ENCODE peak calls at places on chromosomes 3 and 15, in five cellular contexts. One of them, this sample, is unnamed.

GRCh38 chr15:92205255-92205739 is 188.4 kb upstream of the ST8SIA2 start:
- DNase-seq in Panc1: no peak
- DNase-seq in HL-60: no peak
- DNase-seq in spleen: no peak
- DNase-seq in prostate gland: no peak
- DNase-seq in this sample: peak; percentile 14

GRCh38 chr3:149401215-149401925 is 23.9 kb upstream of the TM4SF1 start:
- DNase-seq in spleen: no peak
- DNase-seq in Panc1: no peak
- DNase-seq in prostate gland: peak; percentile 41
- DNase-seq in HL-60: no peak
- DNase-seq in this sample: no peak

GRCh38 chr3:144429719-144430121 is 458.1 kb downstream of the DIPK2A start:
- DNase-seq in Panc1: no peak
- DNase-seq in spleen: no peak
- DNase-seq in HL-60: no peak
- DNase-seq in prostate gland: no peak
- DNase-seq in this sample: no peak

GRCh38 chr3:57127849-57128566 is 37.1 kb downstream of the IL17RD start:
- DNase-seq in spleen: no peak
- DNase-seq in Panc1: no peak
- DNase-seq in HL-60: no peak
- DNase-seq in prostate gland: no peak
- DNase-seq in this sample: no peak

GRCh38 chr3:180630360-180630759 is 28.4 kb downstream of the TTC14 start:
- DNase-seq in prostate gland: no peak
- DNase-seq in spleen: no peak
- DNase-seq in HL-60: no peak
- DNase-seq in Panc1: no peak
- DNase-seq in this sample: no peak

GRCh38 chr3:27589795-27590194 is 105.6 kb upstream of the SLC4A7 start:
- DNase-seq in prostate gland: no peak
- DNase-seq in Panc1: no peak
- DNase-seq in HL-60: no peak
- DNase-seq in spleen: no peak
- DNase-seq in this sample: no peak

GRCh38 chr15:30925686-30926085 is 22.0 kb downstream of the FAN1 start:
- DNase-seq in prostate gland: no peak
- DNase-seq in HL-60: no peak
- DNase-seq in spleen: no peak
- DNase-seq in Panc1: no peak
- DNase-seq in this sample: no peak

GRCh38 chr15:22265961-22266360 is 185.6 kb downstream of the OR4M2 start:
- DNase-seq in spleen: no peak
- DNase-seq in prostate gland: no peak
- DNase-seq in HL-60: no peak
- DNase-seq in Panc1: no peak
- DNase-seq in this sample: no peak

GRCh38 chr15:60390931-60391501 is 6.8 kb downstream of the ANXA2 start:
- DNase-seq in spleen: no peak
- DNase-seq in prostate gland: no peak
- DNase-seq in HL-60: no peak
- DNase-seq in Panc1: no peak
- DNase-seq in this sample: peak; percentile 70

GRCh38 chr3:66609660-66610547 is 109.1 kb upstream of the LRIG1 start:
- DNase-seq in spleen: no peak
- DNase-seq in HL-60: no peak
- DNase-seq in prostate gland: no peak
- DNase-seq in Panc1: no peak
- DNase-seq in this sample: no peak

GRCh38 chr3:4776980-4777581 is 202.2 kb upstream of the BHLHE40 start:
- DNase-seq in HL-60: no peak
- DNase-seq in spleen: no peak
- DNase-seq in prostate gland: peak; percentile 57
- DNase-seq in Panc1: no peak
- DNase-seq in this sample: peak; percentile 48
- TF ChIP-seq POLR2AphosphoS5 in HL-60: no peak
- TF ChIP-seq POLR2AphosphoS5 in spleen: no peak
- TF ChIP-seq POLR2AphosphoS5 in prostate gland: peak; percentile 64
- TF ChIP-seq POLR2AphosphoS5 in Panc1: no peak
- TF ChIP-seq POLR2AphosphoS5 in this sample: peak; percentile 15

GRCh38 chr3:151979914-151980313 is 106.5 kb downstream of the SUCNR1 start:
- DNase-seq in Panc1: no peak
- DNase-seq in spleen: no peak
- DNase-seq in HL-60: no peak
- DNase-seq in prostate gland: no peak
- DNase-seq in this sample: no peak

GRCh38 chr3:151971814-151972579 is 98.6 kb downstream of the SUCNR1 start:
- DNase-seq in HL-60: no peak
- DNase-seq in spleen: no peak
- DNase-seq in Panc1: no peak
- DNase-seq in prostate gland: no peak
- DNase-seq in this sample: peak; percentile 24

GRCh38 chr3:151974067-151974466 is 100.6 kb downstream of the SUCNR1 start:
- DNase-seq in HL-60: no peak
- DNase-seq in spleen: no peak
- DNase-seq in prostate gland: no peak
- DNase-seq in Panc1: no peak
- DNase-seq in this sample: no peak

GRCh38 chr3:151971194-151971771 is 97.8 kb downstream of the SUCNR1 start:
- DNase-seq in spleen: no peak
- DNase-seq in HL-60: no peak
- DNase-seq in prostate gland: no peak
- DNase-seq in Panc1: no peak
- DNase-seq in this sample: peak; percentile 10

GRCh38 chr3:151976211-151977050 is 103.0 kb downstream of the SUCNR1 start:
- DNase-seq in HL-60: no peak
- DNase-seq in spleen: no peak
- DNase-seq in Panc1: peak; percentile 95
- DNase-seq in prostate gland: no peak
- DNase-seq in this sample: no peak
- TF ChIP-seq POLR2AphosphoS5 in HL-60: no peak
- TF ChIP-seq POLR2AphosphoS5 in spleen: no peak
- TF ChIP-seq POLR2AphosphoS5 in Panc1: no peak
- TF ChIP-seq POLR2AphosphoS5 in prostate gland: no peak
- TF ChIP-seq POLR2AphosphoS5 in this sample: no peak

GRCh38 chr3:60979861-60980739 is 271.2 kb downstream of the FHIT start:
- DNase-seq in spleen: no peak
- DNase-seq in Panc1: no peak
- DNase-seq in prostate gland: no peak
- DNase-seq in HL-60: no peak
- DNase-seq in this sample: no peak
- TF ChIP-seq POLR2AphosphoS5 in spleen: no peak
- TF ChIP-seq POLR2AphosphoS5 in Panc1: no peak
- TF ChIP-seq POLR2AphosphoS5 in prostate gland: no peak
- TF ChIP-seq POLR2AphosphoS5 in HL-60: no peak
- TF ChIP-seq POLR2AphosphoS5 in this sample: no peak

DNA sequence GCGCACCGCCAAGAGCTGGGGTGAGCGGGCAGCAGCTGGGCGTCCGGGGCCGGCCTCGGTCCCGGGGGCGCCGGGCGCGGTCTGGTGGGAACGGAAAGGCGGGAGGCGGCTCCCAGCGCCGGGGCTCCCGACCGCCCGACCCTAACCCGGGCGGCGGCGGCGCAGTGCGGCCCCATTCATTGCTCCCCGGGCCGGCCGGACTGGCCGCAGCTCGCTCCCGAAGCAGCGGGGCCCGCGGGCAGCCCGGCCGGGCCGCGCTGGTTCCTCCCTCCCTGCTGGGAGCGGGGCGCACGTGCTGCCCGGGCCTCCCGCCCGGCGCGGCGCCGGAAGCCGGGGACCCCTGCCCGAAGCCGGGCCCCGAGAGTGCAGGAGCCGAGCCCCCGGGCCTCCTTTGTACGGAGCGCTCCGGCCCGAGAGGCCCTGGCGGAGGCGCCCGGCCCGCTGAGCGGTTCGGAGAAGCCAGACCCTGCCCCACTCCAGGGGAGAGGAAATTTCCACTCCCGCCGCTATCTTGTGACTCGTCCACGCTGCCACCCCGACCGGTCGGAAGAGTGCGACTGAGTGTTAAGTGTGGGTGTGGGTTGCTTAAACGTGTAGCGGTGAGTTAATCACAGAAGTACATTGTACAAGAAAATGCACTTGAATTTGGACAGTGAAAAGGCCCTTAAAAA is 583 bp downstream of the ATP1B3 start:
- DNase-seq in Panc1: no peak
- DNase-seq in prostate gland: peak; percentile 58
- DNase-seq in HL-60: peak; percentile 48
- DNase-seq in spleen: peak; percentile 89
- DNase-seq in this sample: peak; percentile 65
- TF ChIP-seq POLR2AphosphoS5 in Panc1: no peak
- TF ChIP-seq POLR2AphosphoS5 in prostate gland: peak; percentile 54
- TF ChIP-seq POLR2AphosphoS5 in HL-60: no peak
- TF ChIP-seq POLR2AphosphoS5 in spleen: no peak
- TF ChIP-seq POLR2AphosphoS5 in this sample: peak; percentile 37

GRCh38 chr3:50674349-50675178 is at the start of gene DOCK3:
- DNase-seq in spleen: peak; percentile 86
- DNase-seq in Panc1: no peak
- DNase-seq in HL-60: no peak
- DNase-seq in prostate gland: peak; percentile 28
- DNase-seq in this sample: peak; percentile 55
- TF ChIP-seq POLR2AphosphoS5 in spleen: no peak
- TF ChIP-seq POLR2AphosphoS5 in Panc1: no peak
- TF ChIP-seq POLR2AphosphoS5 in HL-60: no peak
- TF ChIP-seq POLR2AphosphoS5 in prostate gland: no peak
- TF ChIP-seq POLR2AphosphoS5 in this sample: no peak

DNA sequence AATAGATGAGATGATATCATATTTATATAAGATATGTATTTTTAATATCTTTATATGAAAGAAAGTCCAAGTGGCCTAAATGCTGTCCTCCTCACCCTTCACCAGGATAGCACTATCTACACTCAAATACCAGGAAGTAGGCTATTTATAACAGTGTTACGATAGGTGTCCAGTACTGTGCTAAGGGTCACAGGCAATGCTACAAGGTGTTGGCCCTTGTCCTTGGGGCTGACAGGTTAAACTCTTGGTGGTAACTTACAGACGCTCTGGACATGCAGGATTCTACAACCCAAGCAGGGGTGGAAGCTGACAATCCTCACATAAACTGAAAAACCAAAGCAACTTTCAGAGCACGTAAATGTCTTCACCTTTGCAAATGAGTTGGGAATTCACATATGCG is 22.3 kb downstream of the NCEH1 start:
- DNase-seq in prostate gland: no peak
- DNase-seq in spleen: no peak
- DNase-seq in Panc1: no peak
- DNase-seq in HL-60: no peak
- DNase-seq in this sample: peak; percentile 24
- TF ChIP-seq POLR2AphosphoS5 in prostate gland: no peak
- TF ChIP-seq POLR2AphosphoS5 in spleen: no peak
- TF ChIP-seq POLR2AphosphoS5 in Panc1: no peak
- TF ChIP-seq POLR2AphosphoS5 in HL-60: no peak
- TF ChIP-seq POLR2AphosphoS5 in this sample: peak; percentile 40

DNA sequence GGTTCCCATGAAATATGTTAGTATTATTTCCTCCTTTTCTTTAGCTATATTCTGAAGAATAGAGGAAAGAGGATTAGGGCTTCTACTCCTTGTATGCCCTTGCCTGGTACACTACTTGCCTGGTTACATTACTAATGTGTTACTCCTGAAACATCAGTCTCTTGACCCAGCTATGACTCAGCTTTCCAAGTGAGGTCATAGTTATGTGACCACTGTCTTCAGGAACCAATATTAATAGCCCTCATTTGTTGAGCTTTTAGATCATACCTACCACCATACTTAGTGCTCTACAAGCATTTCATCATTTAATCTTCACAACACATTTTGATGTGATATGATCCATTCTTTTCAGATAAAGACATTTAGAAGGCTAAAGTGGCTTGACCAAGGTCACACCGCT is 60.3 kb downstream of the CMSS1 start:
- DNase-seq in HL-60: no peak
- DNase-seq in spleen: no peak
- DNase-seq in Panc1: no peak
- DNase-seq in prostate gland: no peak
- DNase-seq in this sample: no peak
- TF ChIP-seq POLR2AphosphoS5 in HL-60: no peak
- TF ChIP-seq POLR2AphosphoS5 in spleen: no peak
- TF ChIP-seq POLR2AphosphoS5 in Panc1: no peak
- TF ChIP-seq POLR2AphosphoS5 in prostate gland: no peak
- TF ChIP-seq POLR2AphosphoS5 in this sample: peak; percentile 71

GRCh38 chr15:95645791-95646338 is 684.6 kb upstream of the NR2F2 start:
- DNase-seq in spleen: no peak
- DNase-seq in prostate gland: no peak
- DNase-seq in Panc1: no peak
- DNase-seq in HL-60: no peak
- DNase-seq in this sample: no peak

GRCh38 chr15:95646892-95647291 is 683.6 kb upstream of the NR2F2 start:
- DNase-seq in HL-60: no peak
- DNase-seq in spleen: no peak
- DNase-seq in prostate gland: no peak
- DNase-seq in Panc1: no peak
- DNase-seq in this sample: no peak

GRCh38 chr15:95644476-95644875 is 686.0 kb upstream of the NR2F2 start:
- DNase-seq in prostate gland: no peak
- DNase-seq in HL-60: no peak
- DNase-seq in Panc1: no peak
- DNase-seq in spleen: no peak
- DNase-seq in this sample: no peak

GRCh38 chr15:95647878-95648277 is 682.6 kb upstream of the NR2F2 start:
- DNase-seq in Panc1: no peak
- DNase-seq in spleen: no peak
- DNase-seq in prostate gland: no peak
- DNase-seq in HL-60: no peak
- DNase-seq in this sample: no peak

DNA sequence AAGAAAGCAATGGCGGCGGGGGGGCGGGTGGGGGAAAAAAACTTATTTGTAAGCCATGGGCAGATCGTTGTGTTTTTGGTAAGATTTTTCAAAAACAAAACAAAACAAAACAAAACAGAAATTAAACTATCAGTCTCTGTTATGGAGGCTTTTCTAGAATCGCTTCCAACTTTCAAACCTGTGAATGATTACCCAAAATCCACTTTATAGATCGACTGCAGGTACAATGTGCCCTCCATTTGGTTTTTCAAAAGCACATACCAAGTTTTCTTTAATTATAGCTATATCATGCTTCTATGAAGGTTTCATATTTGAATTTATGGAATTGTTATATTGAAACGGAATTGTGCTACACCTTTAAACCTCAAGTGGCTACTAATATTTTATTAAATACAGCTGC is 684.0 kb upstream of the NR2F2 start:
- DNase-seq in HL-60: no peak
- DNase-seq in prostate gland: no peak
- DNase-seq in spleen: no peak
- DNase-seq in Panc1: no peak
- DNase-seq in this sample: no peak
- TF ChIP-seq POLR2AphosphoS5 in HL-60: no peak
- TF ChIP-seq POLR2AphosphoS5 in prostate gland: no peak
- TF ChIP-seq POLR2AphosphoS5 in spleen: no peak
- TF ChIP-seq POLR2AphosphoS5 in Panc1: no peak
- TF ChIP-seq POLR2AphosphoS5 in this sample: no peak

GRCh38 chr3:61771976-61772375 is 210.6 kb downstream of the PTPRG start:
- DNase-seq in Panc1: no peak
- DNase-seq in spleen: no peak
- DNase-seq in prostate gland: no peak
- DNase-seq in HL-60: no peak
- DNase-seq in this sample: no peak

GRCh38 chr3:61776390-61776789 is 215.0 kb downstream of the PTPRG start:
- DNase-seq in Panc1: no peak
- DNase-seq in HL-60: no peak
- DNase-seq in prostate gland: no peak
- DNase-seq in spleen: no peak
- DNase-seq in this sample: no peak

GRCh38 chr3:61772439-61772838 is 211.1 kb downstream of the PTPRG start:
- DNase-seq in prostate gland: no peak
- DNase-seq in HL-60: no peak
- DNase-seq in Panc1: no peak
- DNase-seq in spleen: no peak
- DNase-seq in this sample: no peak

GRCh38 chr3:61777483-61777882 is 216.1 kb downstream of the PTPRG start:
- DNase-seq in prostate gland: no peak
- DNase-seq in HL-60: no peak
- DNase-seq in Panc1: no peak
- DNase-seq in spleen: no peak
- DNase-seq in this sample: no peak

GRCh38 chr3:61774279-61774890 is 213.0 kb downstream of the PTPRG start:
- DNase-seq in Panc1: no peak
- DNase-seq in prostate gland: no peak
- DNase-seq in spleen: no peak
- DNase-seq in HL-60: no peak
- DNase-seq in this sample: no peak
- TF ChIP-seq POLR2AphosphoS5 in Panc1: no peak
- TF ChIP-seq POLR2AphosphoS5 in prostate gland: no peak
- TF ChIP-seq POLR2AphosphoS5 in spleen: no peak
- TF ChIP-seq POLR2AphosphoS5 in HL-60: no peak
- TF ChIP-seq POLR2AphosphoS5 in this sample: no peak